ENCODE peak calls at places on chromosomes 6 and 20, in eight cellular contexts. One of them, this sample, is unnamed.

GRCh38 chr20:877814-878213 is 38.3 kb downstream of the ANGPT4 start:
- DNase-seq in HCEC 1CT: no peak
- DNase-seq in Calu3: no peak
- DNase-seq in T-helper 17 cell: no peak
- DNase-seq in M059J: no peak
- DNase-seq in fibroblast of villous mesenchyme: no peak
- DNase-seq in germinal center: no peak
- DNase-seq in NCI-H1092 treated with DMSO at 0.1 percent for 48 hours: no peak
- DNase-seq in this sample: no peak

GRCh38 chr6:139249387-139249786 is 42.4 kb downstream of the TXLNB start:
- DNase-seq in HCEC 1CT: no peak
- DNase-seq in fibroblast of villous mesenchyme: no peak
- DNase-seq in T-helper 17 cell: no peak
- DNase-seq in Calu3: no peak
- DNase-seq in M059J: no peak
- DNase-seq in NCI-H1092 treated with DMSO at 0.1 percent for 48 hours: no peak
- DNase-seq in germinal center: no peak
- DNase-seq in this sample: no peak

GRCh38 chr20:47150403-47151152 is 205.9 kb downstream of the ZMYND8 start:
- DNase-seq in Calu3: peak
- DNase-seq in T-helper 17 cell: no peak
- DNase-seq in NCI-H1092 treated with DMSO at 0.1 percent for 48 hours: peak
- DNase-seq in HCEC 1CT: peak
- DNase-seq in germinal center: peak
- DNase-seq in fibroblast of villous mesenchyme: peak
- DNase-seq in M059J: peak
- DNase-seq in this sample: peak

GRCh38 chr20:51447097-51447764 is 95.3 kb downstream of the NFATC2 start:
- DNase-seq in HCEC 1CT: peak
- DNase-seq in NCI-H1092 treated with DMSO at 0.1 percent for 48 hours: no peak
- DNase-seq in germinal center: no peak
- DNase-seq in M059J: peak
- DNase-seq in Calu3: peak
- DNase-seq in fibroblast of villous mesenchyme: peak
- DNase-seq in T-helper 17 cell: no peak
- DNase-seq in this sample: peak

GRCh38 chr6:168031411-168032382 is 34.2 kb downstream of the KIF25 start:
- DNase-seq in fibroblast of villous mesenchyme: peak
- DNase-seq in T-helper 17 cell: no peak
- DNase-seq in HCEC 1CT: peak
- DNase-seq in NCI-H1092 treated with DMSO at 0.1 percent for 48 hours: no peak
- DNase-seq in M059J: peak
- DNase-seq in germinal center: no peak
- DNase-seq in Calu3: no peak
- DNase-seq in this sample: peak

GRCh38 chr6:56808871-56809359 is 146.0 kb upstream of the BEND6 start:
- DNase-seq in M059J: peak
- DNase-seq in fibroblast of villous mesenchyme: peak
- DNase-seq in T-helper 17 cell: no peak
- DNase-seq in NCI-H1092 treated with DMSO at 0.1 percent for 48 hours: no peak
- DNase-seq in HCEC 1CT: peak
- DNase-seq in Calu3: peak
- DNase-seq in germinal center: no peak
- DNase-seq in this sample: no peak

GRCh38 chr6:41671376-41671775 is 33.1 kb downstream of the MDFI start:
- DNase-seq in germinal center: no peak
- DNase-seq in HCEC 1CT: no peak
- DNase-seq in M059J: no peak
- DNase-seq in T-helper 17 cell: no peak
- DNase-seq in Calu3: no peak
- DNase-seq in NCI-H1092 treated with DMSO at 0.1 percent for 48 hours: no peak
- DNase-seq in fibroblast of villous mesenchyme: no peak
- DNase-seq in this sample: no peak

GRCh38 chr6:137647762-137648412 is 153.7 kb upstream of the OLIG3 start:
- DNase-seq in Calu3: no peak
- DNase-seq in HCEC 1CT: peak
- DNase-seq in NCI-H1092 treated with DMSO at 0.1 percent for 48 hours: no peak
- DNase-seq in M059J: peak
- DNase-seq in germinal center: no peak
- DNase-seq in T-helper 17 cell: no peak
- DNase-seq in fibroblast of villous mesenchyme: no peak
- DNase-seq in this sample: no peak

GRCh38 chr6:57242505-57242904 is 20.4 kb upstream of the RAB23 start:
- DNase-seq in Calu3: no peak
- DNase-seq in M059J: peak
- DNase-seq in germinal center: no peak
- DNase-seq in NCI-H1092 treated with DMSO at 0.1 percent for 48 hours: no peak
- DNase-seq in HCEC 1CT: peak
- DNase-seq in fibroblast of villous mesenchyme: peak
- DNase-seq in T-helper 17 cell: no peak
- DNase-seq in this sample: peak

GRCh38 chr20:19347943-19348456 is 135.6 kb downstream of the SLC24A3 start:
- DNase-seq in T-helper 17 cell: no peak
- DNase-seq in germinal center: peak
- DNase-seq in HCEC 1CT: no peak
- DNase-seq in Calu3: no peak
- DNase-seq in NCI-H1092 treated with DMSO at 0.1 percent for 48 hours: no peak
- DNase-seq in M059J: peak
- DNase-seq in fibroblast of villous mesenchyme: no peak
- DNase-seq in this sample: no peak

GRCh38 chr20:5400164-5400762 is 83.5 kb upstream of the PROKR2 start:
- DNase-seq in Calu3: peak
- DNase-seq in germinal center: no peak
- DNase-seq in HCEC 1CT: no peak
- DNase-seq in T-helper 17 cell: no peak
- DNase-seq in fibroblast of villous mesenchyme: peak
- DNase-seq in NCI-H1092 treated with DMSO at 0.1 percent for 48 hours: no peak
- DNase-seq in M059J: peak
- DNase-seq in this sample: no peak

GRCh38 chr6:114634016-114634415 is 291.2 kb upstream of the HS3ST5 start:
- DNase-seq in germinal center: no peak
- DNase-seq in M059J: no peak
- DNase-seq in fibroblast of villous mesenchyme: no peak
- DNase-seq in Calu3: no peak
- DNase-seq in HCEC 1CT: no peak
- DNase-seq in NCI-H1092 treated with DMSO at 0.1 percent for 48 hours: no peak
- DNase-seq in T-helper 17 cell: no peak
- DNase-seq in this sample: no peak

GRCh38 chr6:53922571-53922981 is 127.8 kb downstream of the LRRC1 start:
- DNase-seq in NCI-H1092 treated with DMSO at 0.1 percent for 48 hours: no peak
- DNase-seq in Calu3: no peak
- DNase-seq in T-helper 17 cell: no peak
- DNase-seq in fibroblast of villous mesenchyme: peak
- DNase-seq in germinal center: no peak
- DNase-seq in M059J: no peak
- DNase-seq in HCEC 1CT: no peak
- DNase-seq in this sample: no peak

GRCh38 chr6:41448256-41448655 is 97.9 kb upstream of the FOXP4 start:
- DNase-seq in T-helper 17 cell: no peak
- DNase-seq in Calu3: no peak
- DNase-seq in M059J: no peak
- DNase-seq in germinal center: no peak
- DNase-seq in fibroblast of villous mesenchyme: no peak
- DNase-seq in HCEC 1CT: no peak
- DNase-seq in NCI-H1092 treated with DMSO at 0.1 percent for 48 hours: no peak
- DNase-seq in this sample: no peak

GRCh38 chr6:110492584-110492983 is 16.2 kb upstream of the SLC22A16 start:
- DNase-seq in M059J: peak
- DNase-seq in HCEC 1CT: no peak
- DNase-seq in germinal center: no peak
- DNase-seq in fibroblast of villous mesenchyme: peak
- DNase-seq in T-helper 17 cell: no peak
- DNase-seq in Calu3: no peak
- DNase-seq in NCI-H1092 treated with DMSO at 0.1 percent for 48 hours: no peak
- DNase-seq in this sample: no peak

GRCh38 chr20:19895761-19896160 is 121.4 kb upstream of the NAA20 start:
- DNase-seq in fibroblast of villous mesenchyme: no peak
- DNase-seq in HCEC 1CT: no peak
- DNase-seq in M059J: no peak
- DNase-seq in T-helper 17 cell: no peak
- DNase-seq in NCI-H1092 treated with DMSO at 0.1 percent for 48 hours: no peak
- DNase-seq in germinal center: no peak
- DNase-seq in Calu3: no peak
- DNase-seq in this sample: no peak

GRCh38 chr6:166654573-166654972 is 27.5 kb upstream of the RPS6KA2 start:
- DNase-seq in germinal center: no peak
- DNase-seq in HCEC 1CT: no peak
- DNase-seq in Calu3: no peak
- DNase-seq in fibroblast of villous mesenchyme: no peak
- DNase-seq in T-helper 17 cell: no peak
- DNase-seq in NCI-H1092 treated with DMSO at 0.1 percent for 48 hours: no peak
- DNase-seq in M059J: no peak
- DNase-seq in this sample: no peak

This sample was measured in stromal cell of bone marrow.